ENCODE peak calls at places on chromosomes 12 and 14, in five cellular contexts. J is transverse colon, H is suprapubic skin, I is AG04450, Y is HFF-Myc. V is an unnamed sample.

GRCh38 chr14:80959448-80960006 is 4.1 kb downstream of the TSHR start:
- DNase-seq in J (peak), I (no peak), H (no peak), Y (no peak), V (peak)

GRCh38 chr12:31008961-31009840 is 64.5 kb upstream of the DDX11 start:
- DNase-seq in Y (no peak), H (peak), J (no peak), I (no peak), V (no peak)

GRCh38 chr14:88872976-88873375 is 48.5 kb downstream of the TTC8 start:
- DNase-seq in J (no peak), I (no peak), H (no peak), Y (no peak), V (no peak)

GRCh38 chr12:94649349-94650142 is 811 bp downstream of the TMCC3 start:
- DNase-seq in H (no peak), Y (no peak), I (no peak), J (peak), V (no peak)

GRCh38 chr12:7937867-7938506 is 2.0 kb upstream of the SLC2A3 start:
- DNase-seq in H (no peak), I (no peak), Y (peak), J (no peak), V (no peak)

GRCh38 chr14:71703477-71703876 is 228.8 kb upstream of the RGS6 start:
- DNase-seq in H (no peak), Y (no peak), I (no peak), J (no peak), V (no peak)

GRCh38 chr12:30779578-30779977 is 24.8 kb upstream of the CAPRIN2 start:
- DNase-seq in Y (no peak), I (no peak), J (no peak), H (no peak), V (no peak)

GRCh38 chr12:1809606-1810140 is 10.7 kb upstream of the LRTM2 start:
- DNase-seq in I (no peak), H (no peak), Y (no peak), J (no peak), V (no peak)

GRCh38 chr12:124720019-124720686 is 143.5 kb downstream of the SCARB1 start:
- DNase-seq in I (no peak), J (no peak), H (no peak), Y (no peak), V (no peak)

GRCh38 chr12:126807312-126807711 is 1459.7 kb upstream of the TMEM132C start:
- DNase-seq in Y (no peak), H (no peak), J (no peak), I (no peak), V (no peak)

GRCh38 chr14:37037636-37038387 is 134.6 kb downstream of the SLC25A21 start:
- DNase-seq in Y (no peak), J (no peak), I (no peak), H (no peak), V (no peak)

GRCh38 chr14:38947343-38947742 is 155.7 kb downstream of the SEC23A start:
- DNase-seq in J (no peak), I (no peak), H (no peak), Y (no peak), V (no peak)

GRCh38 chr14:38944691-38945090 is 158.3 kb downstream of the SEC23A start:
- DNase-seq in Y (peak), J (no peak), H (no peak), I (no peak), V (no peak)

DNA sequence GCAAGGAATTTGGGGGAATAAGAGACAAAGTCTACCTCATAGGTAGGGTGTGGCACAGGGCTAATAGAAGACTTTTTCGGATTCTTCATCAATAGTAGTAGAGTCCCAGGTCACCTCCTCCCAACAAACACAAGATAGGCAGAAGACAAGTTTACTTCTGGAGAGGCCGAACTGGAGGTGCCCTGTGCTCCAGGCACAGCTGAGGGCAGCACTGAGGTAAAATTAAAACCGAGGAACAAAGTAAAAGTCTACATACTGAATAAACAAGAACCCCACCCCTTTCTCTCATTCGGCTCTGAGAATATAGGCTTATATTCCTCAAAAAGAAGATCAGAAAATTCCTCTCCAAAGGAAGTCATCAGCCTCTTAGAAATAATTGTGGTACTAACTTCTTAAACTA is 161.6 kb downstream of the SEC23A start:
- DNase-seq in H (no peak), Y (no peak), J (no peak), I (no peak), V (no peak)
- TF ChIP-seq CTCF in H (no peak), Y (no peak), J (no peak), I (no peak), V (no peak)

DNA sequence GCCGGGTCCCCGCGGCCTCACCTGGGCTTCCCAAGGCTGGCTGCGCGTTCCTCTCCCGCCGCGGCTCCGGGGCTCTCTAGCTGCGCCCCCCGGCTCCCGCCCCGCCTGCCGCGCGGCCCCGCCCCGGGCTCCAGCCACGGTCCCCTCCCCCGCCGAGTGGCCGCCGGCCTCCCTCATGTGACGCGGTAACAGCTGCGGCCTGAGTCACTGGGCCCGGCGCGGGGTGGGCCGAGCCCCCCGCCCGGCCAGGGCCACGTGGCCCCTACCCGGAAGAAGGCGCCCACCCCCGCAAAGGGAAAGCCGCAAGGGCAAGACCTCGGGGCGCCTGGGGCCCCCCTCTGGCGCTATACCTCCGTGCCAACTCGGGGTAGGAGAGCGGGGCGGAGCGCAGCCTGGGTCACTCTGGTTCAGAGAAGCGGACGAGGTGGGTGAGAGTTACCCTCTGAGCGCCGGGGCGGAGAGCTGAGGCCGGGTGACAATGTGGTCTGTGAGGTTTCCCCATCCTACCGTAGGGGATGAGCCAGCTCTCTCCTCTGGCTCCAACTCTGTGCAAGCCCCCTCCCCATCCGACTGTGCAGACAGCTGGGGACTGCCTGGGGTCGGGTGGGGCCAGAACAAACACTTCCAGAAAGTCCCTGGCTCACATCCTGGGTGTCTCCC is at the start of gene CD63:
- DNase-seq in J (peak), I (no peak), H (peak), Y (no peak), V (no peak)
- TF ChIP-seq CTCF in J (no peak), I (no peak), H (no peak), Y (no peak), V (no peak)

GRCh38 chr12:115869604-115870003 is 407.9 kb downstream of the MED13L start:
- DNase-seq in J (no peak), H (no peak), I (no peak), Y (no peak), V (no peak)

GRCh38 chr12:115870021-115870420 is 407.5 kb downstream of the MED13L start:
- DNase-seq in H (no peak), Y (no peak), I (no peak), J (no peak), V (no peak)

GRCh38 chr12:115867854-115868253 is 409.6 kb downstream of the MED13L start:
- DNase-seq in I (no peak), Y (no peak), H (no peak), J (no peak), V (no peak)

GRCh38 chr12:115868624-115869023 is 408.9 kb downstream of the MED13L start:
- DNase-seq in Y (no peak), I (no peak), J (no peak), H (no peak), V (no peak)

GRCh38 chr12:115866909-115867525 is 410.5 kb downstream of the MED13L start:
- DNase-seq in J (peak), Y (no peak), H (no peak), I (no peak), V (no peak)
- TF ChIP-seq CTCF in J (no peak), Y (peak), H (no peak), I (no peak), V (no peak)

DNA sequence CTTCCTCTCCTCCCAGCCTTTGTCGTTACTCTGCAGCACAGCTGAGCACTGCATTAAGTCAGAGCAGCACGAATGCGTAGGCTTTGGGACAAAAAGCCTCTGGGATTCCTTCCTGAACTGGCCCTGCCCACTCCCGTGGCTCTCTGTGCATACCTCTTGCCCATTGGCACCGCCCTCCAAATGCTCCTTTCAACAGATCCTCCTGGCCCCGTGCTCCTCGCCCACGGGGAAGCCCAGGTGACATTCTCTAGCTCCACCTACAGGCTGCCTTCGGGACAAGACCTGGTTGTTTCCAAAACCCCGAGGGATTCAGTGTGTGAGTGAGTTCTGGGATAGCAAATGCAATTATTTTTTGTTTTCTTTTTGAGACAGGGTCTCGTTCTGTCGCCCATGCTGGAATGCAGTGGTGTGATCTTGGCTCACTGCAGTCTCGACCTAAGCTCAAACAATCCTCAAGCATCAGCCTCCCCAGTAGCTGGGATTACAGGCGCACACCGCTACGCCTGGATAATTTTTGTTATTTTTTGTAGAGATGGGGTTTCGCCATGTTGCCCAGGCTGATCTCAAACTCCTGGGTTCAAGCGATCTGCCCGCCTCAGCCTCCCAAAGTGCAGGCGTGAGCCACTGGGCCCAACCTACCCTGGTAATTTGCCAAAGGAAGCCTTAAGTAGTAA is 17.9 kb upstream of the TDRD9 start:
- DNase-seq in H (no peak), I (peak), Y (peak), J (peak), V (peak)
- TF ChIP-seq CTCF in H (peak), I (peak), Y (peak), J (peak), V (peak)

DNA sequence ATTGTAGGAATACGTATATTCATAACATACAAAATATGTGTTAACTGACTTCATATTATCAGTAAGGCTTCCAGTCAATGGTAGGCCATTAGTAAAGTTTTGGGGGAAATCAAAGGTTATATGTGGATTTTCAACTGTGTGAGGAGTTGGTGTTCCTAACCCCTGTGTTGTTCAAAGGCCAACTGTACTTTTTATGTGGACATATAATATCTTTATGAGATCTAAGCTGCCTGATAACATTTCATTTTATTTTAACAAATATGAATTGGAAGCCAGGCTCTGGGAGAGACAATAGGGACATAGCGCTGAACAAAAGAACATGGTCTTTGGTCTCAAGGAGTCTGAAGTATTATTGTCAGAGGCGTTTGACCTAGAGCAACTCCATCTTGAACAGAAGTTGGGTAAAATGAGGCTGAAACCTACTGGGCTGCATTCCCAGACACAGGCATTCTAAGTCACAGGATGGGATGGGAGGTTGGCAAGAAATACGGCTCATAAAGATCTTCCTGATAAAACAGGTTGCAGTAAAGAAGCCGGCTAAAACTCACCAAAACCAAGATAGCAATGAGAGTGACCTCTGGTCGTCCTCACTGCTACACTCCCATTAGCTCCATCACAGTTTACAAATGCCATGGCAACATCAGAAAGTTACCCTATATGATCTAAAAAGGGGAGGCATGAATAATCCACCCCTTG is 147.2 kb downstream of the KSR2 start:
- DNase-seq in Y (no peak), I (no peak), H (no peak), J (peak), V (no peak)
- TF ChIP-seq CTCF in Y (no peak), I (no peak), H (no peak), J (no peak), V (no peak)

GRCh38 chr14:92960706-92961566 is 38.0 kb downstream of the CHGA start:
- DNase-seq in J (no peak), Y (no peak), I (peak), H (no peak), V (no peak)
- TF ChIP-seq CTCF in J (no peak), Y (no peak), I (no peak), H (no peak), V (no peak)

DNA sequence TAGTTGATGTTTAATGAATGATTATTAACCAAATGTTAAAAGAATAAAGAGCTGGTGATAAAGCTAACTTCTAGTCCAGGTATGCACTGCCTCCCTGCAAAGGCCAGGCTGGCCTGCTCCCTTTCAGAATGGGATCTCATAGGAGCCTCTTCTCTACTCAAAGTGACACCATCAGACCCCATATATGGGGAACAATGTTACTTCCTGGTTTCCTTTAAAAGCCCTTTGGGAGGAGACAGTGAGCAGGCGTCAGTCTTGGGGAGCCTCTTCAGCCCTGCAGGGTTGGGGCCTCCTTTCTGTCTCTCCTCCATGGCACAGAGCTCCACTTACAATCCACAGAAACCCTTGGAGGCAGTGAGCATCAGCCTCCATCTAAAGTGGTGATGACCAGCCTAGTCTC is 17.3 kb upstream of the GPRC5A start:
- DNase-seq in H (no peak), I (no peak), J (no peak), Y (no peak), V (no peak)
- TF ChIP-seq CTCF in H (no peak), I (no peak), J (no peak), Y (no peak), V (no peak)

GRCh38 chr12:26153421-26154154 is 28.8 kb upstream of the BHLHE41 start:
- DNase-seq in J (no peak), Y (peak), H (no peak), I (peak), V (no peak)
- TF ChIP-seq CTCF in J (no peak), Y (peak), H (no peak), I (peak), V (peak)

DNA sequence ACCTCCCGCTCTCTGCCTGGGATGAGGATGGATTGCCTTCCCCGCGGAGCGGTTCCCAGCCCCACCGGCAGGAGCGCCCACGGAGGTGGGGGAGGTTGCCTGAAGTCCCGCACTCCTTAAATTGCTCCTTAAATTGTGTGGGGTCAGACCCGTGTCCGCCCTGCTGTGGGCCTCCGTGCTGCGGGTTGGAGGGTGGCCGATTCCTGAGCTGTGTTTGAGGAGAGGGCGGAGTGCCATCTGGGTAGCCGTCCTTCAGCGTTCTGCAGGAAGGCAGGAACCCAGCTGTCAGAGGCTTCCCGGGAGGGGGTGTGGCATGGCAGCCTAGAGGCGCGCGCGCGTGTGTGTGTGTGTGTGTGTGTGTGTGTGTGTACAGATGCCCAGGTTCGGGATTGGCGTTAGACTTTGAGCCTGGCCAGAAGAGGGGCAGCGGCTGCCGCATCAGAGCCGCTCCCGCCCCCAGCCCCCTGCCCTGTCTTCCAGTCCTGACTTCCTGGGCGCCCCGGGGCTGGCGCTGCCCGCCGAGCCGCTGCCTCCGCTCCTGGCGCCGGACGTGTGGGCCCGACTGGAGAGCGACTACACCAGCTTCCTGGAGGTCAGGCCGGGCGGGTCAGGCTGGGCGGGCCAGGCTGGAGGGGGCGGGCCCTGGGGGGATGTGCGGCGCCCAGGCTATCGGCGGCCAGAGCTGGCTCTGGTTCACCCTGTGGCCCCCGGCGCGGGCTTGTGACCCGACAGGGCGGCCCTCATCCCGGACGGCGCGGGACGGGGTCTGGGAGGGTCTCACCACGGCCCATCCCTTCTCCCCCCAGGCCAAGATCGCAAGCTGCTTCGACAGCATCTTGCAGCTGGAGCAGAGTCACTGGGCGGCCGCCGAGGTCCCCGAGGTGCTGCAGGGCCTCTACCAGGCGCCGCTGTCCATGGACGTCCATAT is 9.2 kb downstream of the EXOC3L4 start:
- DNase-seq in I (no peak), H (no peak), J (peak), Y (no peak), V (no peak)
- TF ChIP-seq CTCF in I (peak), H (no peak), J (no peak), Y (peak), V (peak)

GRCh38 chr14:102580552-102581110 is 11.8 kb upstream of the RCOR1 start:
- DNase-seq in I (no peak), Y (no peak), H (no peak), J (no peak), V (no peak)
- TF ChIP-seq CTCF in I (no peak), Y (no peak), H (no peak), J (no peak), V (no peak)